ENCODE peak calls at places on chromosomes 13 and 19, in four cellular contexts. L, E, X and W are unnamed samples.

GRCh38 chr19:2235396-2236284 is 489 bp downstream of the PLEKHJ1 start:
- DNase-seq in E (no peak), X (peak; percentile 85), L (no peak), W (no peak)

GRCh38 chr13:100532836-100533435 is 55.7 kb downstream of the GGACT start:
- DNase-seq in L (no peak), X (no peak), E (no peak), W (no peak)

GRCh38 chr13:90498816-90499215 is 848.7 kb upstream of the MIR17HG start:
- DNase-seq in X (no peak), L (no peak), E (no peak), W (no peak)

GRCh38 chr19:13864223-13864512 is 12.8 kb upstream of the NANOS3 start:
- DNase-seq in L (no peak), E (no peak), X (no peak), W (no peak)

GRCh38 chr19:45577111-45577905 is 7.3 kb downstream of the OPA3 start:
- DNase-seq in X (peak; percentile 86), E (no peak), L (no peak), W (no peak)

GRCh38 chr19:10419200-10419645 is 1.1 kb upstream of the PDE4A start:
- DNase-seq in L (no peak), X (no peak), E (peak; percentile 63), W (no peak)

GRCh38 chr13:46089213-46089612 is 15.6 kb downstream of the CPB2 start:
- DNase-seq in X (no peak), E (no peak), L (no peak), W (no peak)

GRCh38 chr13:113991191-113991669 is 17.4 kb upstream of the C13orf46 start:
- DNase-seq in E (no peak), L (no peak), X (no peak), W (no peak)

GRCh38 chr13:38008636-38009035 is 139.1 kb upstream of the TRPC4 start:
- DNase-seq in L (no peak), X (no peak), E (no peak), W (no peak)

GRCh38 chr19:4909172-4909896 is at the start of gene UHRF1:
- DNase-seq in E (peak; percentile 94), L (no peak), X (peak; percentile 58), W (no peak)

GRCh38 chr19:30111051-30111450 is 169.0 kb downstream of the URI1 start:
- DNase-seq in E (no peak), X (no peak), L (no peak), W (no peak)

GRCh38 chr19:12656899-12657571 is 9.5 kb downstream of the MAN2B1 start:
- DNase-seq in X (no peak), E (peak; percentile 85), L (peak; percentile 91), W (no peak)

GRCh38 chr19:840519-841206 is at the start of gene PRTN3:
- DNase-seq in E (no peak), L (no peak), X (no peak), W (no peak)

DNA sequence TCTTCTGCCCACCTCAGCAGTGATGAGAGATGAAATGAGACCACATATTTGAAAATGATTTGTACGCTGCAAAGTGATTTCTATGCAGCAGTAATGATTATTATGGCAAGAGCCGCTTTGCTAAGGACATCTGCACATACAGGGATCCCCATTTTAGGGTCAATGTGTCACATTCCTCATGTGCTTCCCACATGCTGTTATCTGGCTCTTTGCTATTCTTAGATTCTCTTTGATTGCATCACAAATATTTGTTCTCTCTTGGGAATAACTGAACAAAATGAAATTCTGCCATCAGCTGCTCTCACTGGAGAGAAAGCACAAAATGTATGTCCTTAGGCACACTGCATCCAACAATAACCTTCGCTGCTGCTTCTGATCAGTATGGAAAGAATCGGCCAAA is 209.5 kb upstream of the IPO5 start:
- DNase-seq in L (no peak), X (no peak), E (no peak), W (no peak)
- TF ChIP-seq HDAC6 in L (no peak), X (no peak), E (no peak), W (no peak)

GRCh38 chr19:16375157-16375935 is 50.7 kb downstream of the KLF2 start:
- DNase-seq in X (no peak), E (no peak), L (no peak), W (no peak)

GRCh38 chr19:16377521-16377920 is 52.9 kb downstream of the KLF2 start:
- DNase-seq in L (no peak), X (no peak), E (no peak), W (no peak)

GRCh38 chr19:16375936-16376185 is 51.2 kb downstream of the KLF2 start:
- DNase-seq in E (no peak), X (no peak), L (no peak), W (no peak)

GRCh38 chr19:16376241-16376640 is 51.6 kb downstream of the KLF2 start:
- DNase-seq in X (no peak), L (no peak), E (no peak), W (no peak)

DNA sequence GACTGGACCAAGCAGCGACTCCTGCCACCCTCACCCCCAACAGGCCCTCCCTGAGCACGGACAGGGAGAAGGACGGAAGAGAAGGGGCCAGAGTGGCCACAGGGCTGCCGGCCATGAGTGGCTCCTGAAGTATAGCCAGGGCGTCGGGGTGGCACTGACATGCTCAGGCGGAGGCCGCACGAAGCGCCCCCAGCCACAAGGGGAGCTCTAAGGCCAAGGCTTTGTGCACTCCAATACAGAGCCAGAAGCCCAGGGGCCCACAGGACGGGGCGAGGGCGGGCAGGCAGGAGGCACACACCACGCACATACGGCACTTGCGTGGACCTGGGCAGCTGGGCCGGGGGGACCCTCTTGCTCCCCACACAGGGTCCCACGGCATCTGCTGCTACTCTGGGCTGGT is 52.0 kb downstream of the KLF2 start:
- DNase-seq in L (no peak), X (no peak), E (peak; percentile 49), W (no peak)
- TF ChIP-seq HDAC6 in L (no peak), X (no peak), E (no peak), W (no peak)

GRCh38 chr19:19451429-19452240 is 46.2 kb downstream of the GATAD2A start:
- DNase-seq in X (no peak), L (no peak), E (no peak), W (peak; percentile 68)
- TF ChIP-seq HDAC6 in X (no peak), L (no peak), E (no peak), W (no peak)

DNA sequence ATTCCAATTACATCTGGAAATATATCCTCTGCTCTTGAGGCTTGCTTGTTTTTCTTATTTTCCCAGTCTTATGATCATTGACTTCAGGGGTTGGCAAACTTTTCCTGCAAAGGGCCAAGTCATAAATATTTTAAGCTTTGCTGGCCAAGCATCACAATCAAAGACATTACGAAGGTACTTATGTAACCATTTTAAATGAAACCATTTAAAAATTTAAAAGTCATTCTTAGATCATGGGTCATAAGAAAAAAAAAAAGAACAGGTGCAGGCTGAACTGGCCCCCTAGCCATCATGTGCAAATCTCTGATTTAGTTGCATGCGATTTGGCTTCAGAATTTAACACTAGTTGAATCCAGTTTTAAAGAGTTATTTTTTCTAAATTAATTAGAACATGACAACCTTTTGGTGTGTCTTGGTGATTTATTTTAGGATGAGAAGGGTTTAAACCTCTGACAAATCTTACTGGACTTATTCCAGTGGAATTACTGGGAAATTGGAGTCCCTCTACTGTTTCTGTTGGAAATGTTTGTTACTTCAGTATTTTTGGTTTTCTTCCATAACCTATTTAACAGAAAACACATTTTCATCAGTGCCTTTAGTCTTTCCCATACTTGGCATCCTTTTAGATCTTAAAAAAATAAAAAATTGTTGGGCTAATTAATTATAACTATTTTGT is 148.1 kb downstream of the NHLRC3 start:
- DNase-seq in X (no peak), E (no peak), L (no peak), W (no peak)
- TF ChIP-seq HDAC6 in X (no peak), E (no peak), L (no peak), W (no peak)

GRCh38 chr13:80337011-80337688 is 3.8 kb downstream of the SPRY2 start:
- DNase-seq in E (no peak), L (no peak), X (no peak), W (no peak)
- TF ChIP-seq HDAC6 in E (no peak), L (no peak), X (no peak), W (no peak)

DNA sequence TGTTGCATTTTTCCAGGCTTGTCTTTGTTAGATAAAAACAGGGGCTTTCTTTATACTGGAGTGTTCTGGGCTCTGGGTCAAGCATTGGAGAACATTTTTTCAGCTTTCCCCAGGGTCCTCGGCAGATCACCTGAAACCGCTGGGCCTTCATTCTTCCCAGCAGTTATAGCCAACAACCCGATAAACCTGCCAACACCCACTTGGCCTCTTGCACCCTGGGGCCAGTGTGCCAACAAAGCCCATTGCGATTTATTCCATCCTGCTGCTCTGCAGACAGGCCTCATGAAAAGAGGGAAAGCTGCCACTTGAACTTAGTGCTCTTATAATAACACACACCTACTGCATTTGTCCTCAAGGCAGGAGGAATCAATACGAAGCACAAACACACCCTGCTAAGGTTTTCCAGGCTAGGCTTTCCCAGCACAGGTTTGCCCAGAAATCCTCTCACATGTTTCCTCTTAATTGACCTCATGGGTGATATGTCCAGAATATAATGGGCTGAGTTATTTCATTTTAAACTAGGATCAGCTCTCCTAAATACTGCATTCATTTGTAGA is 669.3 kb downstream of the LIG4 start:
- DNase-seq in L (no peak), X (no peak), E (no peak), W (no peak)
- TF ChIP-seq HDAC6 in L (no peak), X (no peak), E (no peak), W (no peak)

GRCh38 chr13:32857689-32858088 is 158.5 kb upstream of the KL start:
- DNase-seq in X (no peak), L (no peak), E (no peak), W (no peak)

GRCh38 chr13:32863596-32863995 is 152.6 kb upstream of the KL start:
- DNase-seq in E (no peak), L (no peak), X (no peak), W (no peak)

GRCh38 chr13:32861304-32861703 is 154.9 kb upstream of the KL start:
- DNase-seq in L (no peak), E (no peak), X (no peak), W (no peak)

GRCh38 chr13:32857077-32857476 is 159.1 kb upstream of the KL start:
- DNase-seq in E (no peak), X (no peak), L (no peak), W (no peak)

DNA sequence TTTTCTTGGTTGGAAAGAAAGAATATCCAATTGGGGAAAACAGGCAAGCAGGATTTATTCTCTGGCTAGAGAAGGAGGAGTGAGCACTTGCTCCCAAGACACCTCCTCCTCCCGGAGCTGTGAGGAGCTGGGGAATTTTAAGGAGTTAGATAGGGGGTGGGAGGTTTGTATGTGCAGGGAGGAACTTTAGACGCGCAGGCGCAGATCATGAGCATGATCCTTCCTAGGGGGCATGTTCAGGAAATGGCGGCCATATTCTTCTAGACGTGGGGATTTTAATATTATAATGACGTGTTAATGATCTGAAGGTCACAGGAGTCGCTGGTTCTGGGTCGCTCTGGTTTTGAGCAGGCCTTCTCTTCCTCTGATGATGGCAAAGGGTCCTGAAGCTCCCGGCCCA is 156.3 kb upstream of the KL start:
- DNase-seq in L (no peak), E (no peak), X (no peak), W (no peak)
- TF ChIP-seq HDAC6 in L (no peak), E (no peak), X (no peak), W (no peak)

GRCh38 chr19:33644284-33644836 is 22.6 kb downstream of the CHST8 start:
- DNase-seq in E (no peak), L (no peak), X (no peak), W (no peak)
- TF ChIP-seq HDAC6 in E (no peak), L (no peak), X (no peak), W (no peak)